ENCODE peak calls at places on chromosomes 1 and 21, in seven cellular contexts. Z is Caco-2, K is brain microvascular endothelial cell, U is AG10803, V is fibroblast of the aortic adventitia, A is BJ, I is mesothelial cell of epicardium. Q is an unnamed sample.

GRCh38 chr1:20262810-20263534 is 27.7 kb upstream of the VWA5B1 start:
- DNase-seq in V (no peak), U (no peak), Z (no peak), A (no peak), I (no peak), K (no peak), Q (no peak)

GRCh38 chr1:37478890-37479254 is 4.5 kb downstream of the ZC3H12A start:
- DNase-seq in U (peak; percentile 80), K (no peak), Z (no peak), I (no peak), A (no peak), V (peak; percentile 52), Q (no peak)

GRCh38 chr1:39652534-39652933 is 13.1 kb upstream of the HEYL start:
- DNase-seq in I (no peak), U (no peak), V (no peak), A (no peak), Z (no peak), K (no peak), Q (no peak)

GRCh38 chr1:21337931-21338567 is 47.8 kb upstream of the ECE1 start:
- DNase-seq in I (no peak), Z (no peak), V (peak; percentile 80), K (no peak), A (peak; percentile 78), U (peak; percentile 80), Q (no peak)

GRCh38 chr21:38985423-38986378 is 180.0 kb downstream of the ETS2 start:
- DNase-seq in V (peak; percentile 100), Z (no peak), A (peak; percentile 86), U (peak; percentile 99), I (peak; percentile 54), K (peak; percentile 60), Q (no peak)

GRCh38 chr1:52825868-52826267 is 16.7 kb upstream of the ZYG11A start:
- DNase-seq in Z (no peak), V (peak; percentile 4), I (no peak), U (no peak), K (no peak), A (no peak), Q (no peak)

GRCh38 chr1:204323887-204324286 is 35.8 kb downstream of the PLEKHA6 start:
- DNase-seq in K (peak; percentile 24), A (peak; percentile 22), U (peak; percentile 58), Z (no peak), I (no peak), V (no peak), Q (no peak)

GRCh38 chr1:166839600-166840308 is 479 bp downstream of the POGK start:
- DNase-seq in A (no peak), Z (peak; percentile 50), U (peak; percentile 38), K (no peak), V (peak; percentile 11), I (peak; percentile 48), Q (peak; percentile 47)

GRCh38 chr1:176462671-176463225 is at the start of gene PAPPA2:
- DNase-seq in V (peak; percentile 31), I (no peak), K (no peak), U (no peak), Z (no peak), A (no peak), Q (no peak)

GRCh38 chr21:31293986-31294385 is 50.1 kb downstream of the TIAM1 start:
- DNase-seq in K (peak; percentile 92), V (peak; percentile 89), A (peak; percentile 49), I (no peak), Z (no peak), U (peak; percentile 84), Q (no peak)

GRCh38 chr1:23514121-23514679 is 16.8 kb downstream of the E2F2 start:
- DNase-seq in A (no peak), Z (no peak), I (no peak), V (no peak), U (no peak), K (no peak), Q (no peak)

GRCh38 chr1:214636436-214636835 is 33.4 kb downstream of the CENPF start:
- DNase-seq in Z (no peak), U (peak; percentile 13), K (no peak), I (no peak), A (no peak), V (no peak), Q (no peak)

GRCh38 chr1:211285196-211285595 is 26.0 kb downstream of the RCOR3 start:
- DNase-seq in U (peak; percentile 17), I (no peak), Z (no peak), V (peak; percentile 48), K (no peak), A (no peak), Q (no peak)

GRCh38 chr1:213281610-213282316 is 230.7 kb downstream of the RPS6KC1 start:
- DNase-seq in I (no peak), U (no peak), K (no peak), V (no peak), Z (no peak), A (no peak), Q (no peak)

GRCh38 chr1:90919900-90920299 is 101.9 kb downstream of the ZNF644 start:
- DNase-seq in U (no peak), I (no peak), Z (no peak), K (no peak), V (no peak), A (no peak), Q (no peak)

GRCh38 chr1:219580019-219580676 is 32.8 kb downstream of the ZC3H11B start:
- DNase-seq in Z (no peak), A (no peak), K (no peak), I (no peak), V (peak; percentile 48), U (no peak), Q (no peak)

GRCh38 chr1:24933468-24933867 is 3.4 kb upstream of the RUNX3 start:
- DNase-seq in K (no peak), A (no peak), V (no peak), I (no peak), U (no peak), Z (no peak), Q (no peak)

GRCh38 chr1:103190746-103191145 is 82.4 kb upstream of the COL11A1 start:
- DNase-seq in A (peak; percentile 15), Z (no peak), K (no peak), V (no peak), U (peak; percentile 41), I (no peak), Q (no peak)

GRCh38 chr1:212045981-212046380 is 10.4 kb downstream of the DTL start:
- DNase-seq in U (peak; percentile 72), V (no peak), Z (no peak), K (no peak), A (no peak), I (no peak), Q (no peak)

GRCh38 chr1:234724517-234725176 is 114.7 kb upstream of the IRF2BP2 start:
- DNase-seq in A (no peak), Z (peak; percentile 53), I (peak; percentile 72), V (no peak), U (no peak), K (no peak), Q (peak; percentile 82)

GRCh38 chr21:44615881-44616590 is 4.2 kb downstream of the KRTAP10-8 start:
- DNase-seq in I (no peak), U (no peak), V (no peak), Z (no peak), A (no peak), K (no peak), Q (no peak)

GRCh38 chr1:7576946-7577657 is 194.0 kb upstream of the VAMP3 start:
- DNase-seq in U (peak; percentile 6), I (no peak), K (peak; percentile 6), Z (no peak), V (no peak), A (no peak), Q (peak; percentile 72)
- TF ChIP-seq CTCF in U (peak; percentile 44), I (no peak), K (peak; percentile 65), Z (no peak), V (peak; percentile 30), A (peak; percentile 57), Q (peak; percentile 87)

DNA sequence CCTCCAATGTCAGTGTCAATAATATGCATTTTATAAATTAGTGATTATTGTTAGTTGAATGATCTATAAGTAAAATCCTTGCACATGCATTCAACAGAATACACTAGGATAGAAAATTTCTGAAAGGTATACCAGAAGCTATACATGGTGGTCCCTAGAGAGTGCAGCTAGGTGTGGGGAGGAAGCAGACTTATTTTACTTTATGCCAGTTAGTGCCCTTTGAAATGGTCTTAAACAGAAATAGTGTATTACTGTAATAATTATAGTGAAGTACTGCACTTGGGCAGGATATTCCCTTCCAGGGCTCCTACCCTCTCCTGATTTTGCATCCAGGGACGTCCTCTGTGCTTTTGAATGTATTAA is 23.2 kb upstream of the WDR26 start:
- DNase-seq in U (no peak), Z (no peak), V (no peak), A (no peak), I (no peak), K (no peak), Q (no peak)
- TF ChIP-seq CTCF in U (no peak), Z (no peak), V (no peak), A (no peak), I (peak; percentile 31), K (no peak), Q (no peak)

GRCh38 chr1:59149435-59149834 is 147.5 kb upstream of the FGGY start:
- DNase-seq in K (no peak), Z (no peak), I (no peak), U (no peak), A (no peak), V (no peak), Q (no peak)

GRCh38 chr1:59151387-59151761 is 145.5 kb upstream of the FGGY start:
- DNase-seq in I (no peak), Z (no peak), A (no peak), K (no peak), V (no peak), U (no peak), Q (no peak)

GRCh38 chr1:59154406-59154805 is 142.5 kb upstream of the FGGY start:
- DNase-seq in K (no peak), A (no peak), Z (no peak), I (no peak), V (no peak), U (peak; percentile 34), Q (no peak)

GRCh38 chr1:59151860-59152259 is 145.0 kb upstream of the FGGY start:
- DNase-seq in Z (no peak), V (no peak), U (peak; percentile 30), I (no peak), K (no peak), A (no peak), Q (no peak)

GRCh38 chr1:59150537-59151386 is 146.1 kb upstream of the FGGY start:
- DNase-seq in K (peak; percentile 94), U (peak; percentile 100), A (peak; percentile 99), Z (no peak), I (no peak), V (peak; percentile 99), Q (peak; percentile 29)
- TF ChIP-seq CTCF in K (peak; percentile 6), U (no peak), A (no peak), Z (no peak), I (no peak), V (no peak), Q (no peak)

DNA sequence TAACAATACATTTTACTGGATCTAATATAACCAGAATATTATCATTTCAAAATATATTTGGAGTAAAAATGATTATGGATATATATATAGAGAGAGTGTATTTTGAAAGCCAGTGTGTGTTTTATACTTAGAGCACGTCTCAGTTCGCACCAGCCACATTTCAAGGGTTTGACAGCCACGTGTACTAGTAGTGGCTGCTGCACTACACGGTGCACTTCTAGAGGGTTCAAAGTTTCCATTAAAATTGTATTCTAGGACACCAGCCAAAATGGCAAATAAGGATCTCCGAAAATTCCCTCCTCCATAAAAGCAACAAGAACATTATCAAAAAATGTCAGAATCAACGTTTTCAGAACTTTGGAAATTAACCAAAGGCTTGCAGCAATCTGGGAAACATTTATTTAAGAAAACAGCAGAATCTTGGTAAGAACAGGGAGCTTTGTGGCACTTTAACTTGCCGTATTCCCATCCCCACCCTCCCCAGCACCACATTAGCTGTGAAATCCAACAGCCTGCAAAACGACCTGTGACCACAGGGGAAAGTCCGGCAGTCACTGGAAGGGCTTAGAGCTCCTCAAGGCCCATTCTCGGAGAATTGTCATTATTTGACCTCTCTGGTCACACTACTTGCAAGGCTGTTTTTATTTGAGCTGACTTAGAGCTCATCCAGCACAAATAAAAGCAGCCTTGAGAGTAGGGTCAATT is 33.5 kb upstream of the MRPS6 start:
- DNase-seq in K (no peak), U (no peak), V (peak; percentile 12), Z (no peak), I (no peak), A (no peak), Q (no peak)
- TF ChIP-seq CTCF in K (peak; percentile 25), U (no peak), V (peak; percentile 18), Z (no peak), I (no peak), A (no peak), Q (no peak)